ENCODE peak calls at places on chromosomes 1 and 21, in five cellular contexts. A is T follicular helper cell, H is activated T-cell treated with anti-CD3 and anti-CD28 coated beads for 1 hour, S is body of pancreas, C is NCI-H2171 treated with DMSO at 0.1 percent for 48 hours. Z is an unnamed sample.

GRCh38 chr1:145837658-145838057 is 7.8 kb upstream of the NUDT17 start:
- DNase-seq in S (no peak), C (no peak), H (no peak), A (no peak), Z (no peak)

GRCh38 chr1:19688041-19688842 is 23.6 kb downstream of the HTR6 start:
- DNase-seq in A (peak; percentile 24), H (no peak), C (no peak), S (no peak), Z (no peak)

GRCh38 chr21:16088121-16088520 is 358.3 kb downstream of the USP25 start:
- DNase-seq in C (no peak), H (no peak), A (no peak), S (no peak), Z (no peak)

GRCh38 chr1:213389061-213389581 is 338.1 kb downstream of the RPS6KC1 start:
- DNase-seq in S (no peak), H (no peak), C (no peak), A (no peak), Z (no peak)

GRCh38 chr1:236979149-236979890 is 24.9 kb downstream of the MT1HL1 start:
- DNase-seq in A (no peak), S (no peak), H (no peak), C (no peak), Z (no peak)

GRCh38 chr1:58618303-58618702 is 41.3 kb upstream of the TACSTD2 start:
- DNase-seq in A (no peak), H (no peak), C (no peak), S (peak; percentile 47), Z (no peak)

GRCh38 chr1:109786531-109787021 is 22.9 kb upstream of the EPS8L3 start:
- DNase-seq in H (no peak), A (no peak), S (no peak), C (no peak), Z (no peak)

GRCh38 chr1:53592521-53592982 is 133.4 kb downstream of the DMRTB1 start:
- DNase-seq in C (peak; percentile 21), H (no peak), S (peak; percentile 17), A (no peak), Z (peak; percentile 69)

GRCh38 chr21:30340714-30341573 is 3.5 kb upstream of the KRTAP27-1 start:
- DNase-seq in C (peak; percentile 14), A (peak; percentile 5), H (peak; percentile 7), S (peak; percentile 70), Z (peak; percentile 63)

GRCh38 chr1:218436346-218436745 is 91.2 kb downstream of the TGFB2 start:
- DNase-seq in A (no peak), S (no peak), C (no peak), H (no peak), Z (no peak)

GRCh38 chr1:88608139-88608943 is 75.7 kb upstream of the PKN2 start:
- DNase-seq in A (no peak), C (peak; percentile 46), S (no peak), H (no peak), Z (peak; percentile 32)

GRCh38 chr1:41447995-41448770 is 36.3 kb downstream of the EDN2 start:
- DNase-seq in H (no peak), A (no peak), C (peak; percentile 86), S (no peak), Z (no peak)

GRCh38 chr1:202658251-202658650 is 52.0 kb downstream of the SYT2 start:
- DNase-seq in C (peak; percentile 82), A (no peak), H (no peak), S (no peak), Z (no peak)

GRCh38 chr1:228349701-228350171 is 56.9 kb downstream of the TRIM11 start:
- DNase-seq in A (no peak), S (peak; percentile 4), C (no peak), H (no peak), Z (no peak)

GRCh38 chr1:115526900-115527299 is 114.9 kb upstream of the VANGL1 start:
- DNase-seq in A (no peak), H (no peak), C (no peak), S (no peak), Z (no peak)

GRCh38 chr1:173220157-173220556 is 13.0 kb upstream of the TNFSF4 start:
- DNase-seq in A (no peak), C (no peak), S (no peak), H (no peak), Z (no peak)

GRCh38 chr21:43786423-43787179 is 2.8 kb upstream of the RRP1 start:
- DNase-seq in C (no peak), S (no peak), H (no peak), A (no peak), Z (no peak)

GRCh38 chr21:44927587-44928461 is 7.1 kb upstream of the ITGB2 start:
- DNase-seq in H (peak; percentile 86), C (no peak), S (no peak), A (peak; percentile 83), Z (no peak)

GRCh38 chr1:169019419-169020058 is 87.0 kb upstream of the ATP1B1 start:
- DNase-seq in A (no peak), H (no peak), C (no peak), S (no peak), Z (no peak)

GRCh38 chr1:7334475-7335035 is 436.5 kb upstream of the VAMP3 start:
- DNase-seq in A (no peak), C (peak; percentile 98), S (no peak), H (no peak), Z (no peak)

GRCh38 chr1:116474921-116475849 is 95.6 kb downstream of the CD58 start:
- DNase-seq in C (no peak), H (no peak), A (no peak), S (peak; percentile 82), Z (no peak)

Z was measured in iPS-NIHi11.